ENCODE peak calls at places on chromosomes 2 and 18, in ten cellular contexts. One of them, this sample, is unnamed.
A peak's percentile ranks its signal among the peaks of the same experiment; 100 is the strongest.

GRCh38 chr2:237630216-237631000 is 3.0 kb downstream of the LRRFIP1 start:
- DNase-seq in dorsolateral prefrontal cortex: no peak
- DNase-seq in A549: no peak
- DNase-seq in ELF-1: peak; percentile 82
- DNase-seq in activated naive CD4-positive, alpha-beta T cell: no peak
- DNase-seq in Panc1: no peak
- DNase-seq in GM04503: no peak
- DNase-seq in NCI-H748 treated with DMSO at 0.1 percent for 48 hours: no peak
- DNase-seq in HFFc6: no peak
- DNase-seq in Peyer's patch: no peak
- DNase-seq in this sample: no peak

GRCh38 chr2:11938196-11938595 is 191.8 kb downstream of the LPIN1 start:
- DNase-seq in dorsolateral prefrontal cortex: no peak
- DNase-seq in A549: no peak
- DNase-seq in ELF-1: no peak
- DNase-seq in activated naive CD4-positive, alpha-beta T cell: no peak
- DNase-seq in Panc1: no peak
- DNase-seq in GM04503: peak; percentile 23
- DNase-seq in NCI-H748 treated with DMSO at 0.1 percent for 48 hours: no peak
- DNase-seq in HFFc6: peak; percentile 65
- DNase-seq in Peyer's patch: no peak
- DNase-seq in this sample: no peak

GRCh38 chr2:71686781-71687180 is 233.4 kb downstream of the DYSF start:
- DNase-seq in dorsolateral prefrontal cortex: peak; percentile 26
- DNase-seq in A549: no peak
- DNase-seq in ELF-1: no peak
- DNase-seq in activated naive CD4-positive, alpha-beta T cell: no peak
- DNase-seq in Panc1: no peak
- DNase-seq in GM04503: no peak
- DNase-seq in NCI-H748 treated with DMSO at 0.1 percent for 48 hours: no peak
- DNase-seq in HFFc6: no peak
- DNase-seq in Peyer's patch: no peak
- DNase-seq in this sample: no peak

GRCh38 chr18:8501044-8501443 is 108.2 kb upstream of the RAB12 start:
- DNase-seq in dorsolateral prefrontal cortex: no peak
- DNase-seq in A549: no peak
- DNase-seq in ELF-1: peak; percentile 68
- DNase-seq in activated naive CD4-positive, alpha-beta T cell: no peak
- DNase-seq in Panc1: no peak
- DNase-seq in GM04503: no peak
- DNase-seq in NCI-H748 treated with DMSO at 0.1 percent for 48 hours: peak; percentile 5
- DNase-seq in HFFc6: no peak
- DNase-seq in Peyer's patch: no peak
- DNase-seq in this sample: no peak

GRCh38 chr2:215970425-215970824 is 42.9 kb downstream of the MREG start:
- DNase-seq in dorsolateral prefrontal cortex: no peak
- DNase-seq in A549: no peak
- DNase-seq in ELF-1: no peak
- DNase-seq in activated naive CD4-positive, alpha-beta T cell: no peak
- DNase-seq in Panc1: no peak
- DNase-seq in GM04503: no peak
- DNase-seq in NCI-H748 treated with DMSO at 0.1 percent for 48 hours: no peak
- DNase-seq in HFFc6: peak; percentile 4
- DNase-seq in Peyer's patch: no peak
- DNase-seq in this sample: no peak

GRCh38 chr2:63851912-63852311 is 10.2 kb downstream of the UGP2 start:
- DNase-seq in dorsolateral prefrontal cortex: no peak
- DNase-seq in A549: no peak
- DNase-seq in ELF-1: no peak
- DNase-seq in activated naive CD4-positive, alpha-beta T cell: no peak
- DNase-seq in Panc1: no peak
- DNase-seq in GM04503: no peak
- DNase-seq in NCI-H748 treated with DMSO at 0.1 percent for 48 hours: no peak
- DNase-seq in HFFc6: no peak
- DNase-seq in Peyer's patch: no peak
- DNase-seq in this sample: no peak

GRCh38 chr2:170707821-170708795 is 7.0 kb upstream of the SP5 start:
- DNase-seq in dorsolateral prefrontal cortex: no peak
- DNase-seq in A549: no peak
- DNase-seq in ELF-1: peak; percentile 36
- DNase-seq in activated naive CD4-positive, alpha-beta T cell: no peak
- DNase-seq in Panc1: no peak
- DNase-seq in GM04503: no peak
- DNase-seq in NCI-H748 treated with DMSO at 0.1 percent for 48 hours: no peak
- DNase-seq in HFFc6: no peak
- DNase-seq in Peyer's patch: no peak
- DNase-seq in this sample: no peak

GRCh38 chr2:100202567-100202966 is 60.2 kb upstream of the AFF3 start:
- DNase-seq in dorsolateral prefrontal cortex: no peak
- DNase-seq in A549: no peak
- DNase-seq in ELF-1: no peak
- DNase-seq in activated naive CD4-positive, alpha-beta T cell: no peak
- DNase-seq in Panc1: no peak
- DNase-seq in GM04503: no peak
- DNase-seq in NCI-H748 treated with DMSO at 0.1 percent for 48 hours: no peak
- DNase-seq in HFFc6: no peak
- DNase-seq in Peyer's patch: no peak
- DNase-seq in this sample: no peak

GRCh38 chr2:127046579-127046978 is 60.4 kb downstream of the BIN1 start:
- DNase-seq in dorsolateral prefrontal cortex: peak; percentile 20
- DNase-seq in A549: no peak
- DNase-seq in ELF-1: no peak
- DNase-seq in activated naive CD4-positive, alpha-beta T cell: no peak
- DNase-seq in Panc1: no peak
- DNase-seq in GM04503: no peak
- DNase-seq in NCI-H748 treated with DMSO at 0.1 percent for 48 hours: no peak
- DNase-seq in HFFc6: no peak
- DNase-seq in Peyer's patch: no peak
- DNase-seq in this sample: no peak

GRCh38 chr18:57150828-57151227 is 3.9 kb downstream of the BOD1L2 start:
- DNase-seq in dorsolateral prefrontal cortex: no peak
- DNase-seq in A549: no peak
- DNase-seq in ELF-1: peak; percentile 68
- DNase-seq in activated naive CD4-positive, alpha-beta T cell: no peak
- DNase-seq in Panc1: no peak
- DNase-seq in GM04503: no peak
- DNase-seq in NCI-H748 treated with DMSO at 0.1 percent for 48 hours: no peak
- DNase-seq in HFFc6: no peak
- DNase-seq in Peyer's patch: no peak
- DNase-seq in this sample: no peak

GRCh38 chr18:23266717-23267446 is 131.6 kb downstream of the CABLES1 start:
- DNase-seq in dorsolateral prefrontal cortex: no peak
- DNase-seq in A549: no peak
- DNase-seq in ELF-1: no peak
- DNase-seq in activated naive CD4-positive, alpha-beta T cell: no peak
- DNase-seq in Panc1: no peak
- DNase-seq in GM04503: no peak
- DNase-seq in NCI-H748 treated with DMSO at 0.1 percent for 48 hours: no peak
- DNase-seq in HFFc6: no peak
- DNase-seq in Peyer's patch: no peak
- DNase-seq in this sample: no peak

GRCh38 chr2:26327291-26328272 is 18.4 kb upstream of the SELENOI start:
- DNase-seq in dorsolateral prefrontal cortex: no peak
- DNase-seq in A549: no peak
- DNase-seq in ELF-1: no peak
- DNase-seq in activated naive CD4-positive, alpha-beta T cell: no peak
- DNase-seq in Panc1: no peak
- DNase-seq in GM04503: no peak
- DNase-seq in NCI-H748 treated with DMSO at 0.1 percent for 48 hours: no peak
- DNase-seq in HFFc6: peak; percentile 5
- DNase-seq in Peyer's patch: no peak
- DNase-seq in this sample: no peak

GRCh38 chr18:498901-499300 is 1.6 kb downstream of the COLEC12 start:
- DNase-seq in dorsolateral prefrontal cortex: no peak
- DNase-seq in A549: no peak
- DNase-seq in ELF-1: no peak
- DNase-seq in activated naive CD4-positive, alpha-beta T cell: no peak
- DNase-seq in Panc1: no peak
- DNase-seq in GM04503: no peak
- DNase-seq in NCI-H748 treated with DMSO at 0.1 percent for 48 hours: no peak
- DNase-seq in HFFc6: no peak
- DNase-seq in Peyer's patch: no peak
- DNase-seq in this sample: no peak

GRCh38 chr2:149329470-149330126 is 789 bp upstream of the LYPD6 start:
- DNase-seq in dorsolateral prefrontal cortex: no peak
- DNase-seq in A549: peak; percentile 51
- DNase-seq in ELF-1: no peak
- DNase-seq in activated naive CD4-positive, alpha-beta T cell: no peak
- DNase-seq in Panc1: no peak
- DNase-seq in GM04503: no peak
- DNase-seq in NCI-H748 treated with DMSO at 0.1 percent for 48 hours: peak; percentile 60
- DNase-seq in HFFc6: peak; percentile 48
- DNase-seq in Peyer's patch: no peak
- DNase-seq in this sample: peak; percentile 4

GRCh38 chr18:62829936-62830335 is 114.6 kb downstream of the PHLPP1 start:
- DNase-seq in dorsolateral prefrontal cortex: no peak
- DNase-seq in A549: no peak
- DNase-seq in ELF-1: no peak
- DNase-seq in activated naive CD4-positive, alpha-beta T cell: no peak
- DNase-seq in Panc1: no peak
- DNase-seq in GM04503: no peak
- DNase-seq in NCI-H748 treated with DMSO at 0.1 percent for 48 hours: no peak
- DNase-seq in HFFc6: no peak
- DNase-seq in Peyer's patch: no peak
- DNase-seq in this sample: no peak

GRCh38 chr2:237488901-237489860 is 2.1 kb downstream of the MLPH start:
- DNase-seq in dorsolateral prefrontal cortex: no peak
- DNase-seq in A549: peak; percentile 63
- DNase-seq in ELF-1: no peak
- DNase-seq in activated naive CD4-positive, alpha-beta T cell: no peak
- DNase-seq in Panc1: no peak
- DNase-seq in GM04503: no peak
- DNase-seq in NCI-H748 treated with DMSO at 0.1 percent for 48 hours: no peak
- DNase-seq in HFFc6: peak; percentile 45
- DNase-seq in Peyer's patch: no peak
- DNase-seq in this sample: no peak

GRCh38 chr2:106990307-106990706 is 104.3 kb upstream of the ST6GAL2 start:
- DNase-seq in dorsolateral prefrontal cortex: no peak
- DNase-seq in A549: no peak
- DNase-seq in ELF-1: no peak
- DNase-seq in activated naive CD4-positive, alpha-beta T cell: no peak
- DNase-seq in Panc1: no peak
- DNase-seq in GM04503: peak; percentile 36
- DNase-seq in NCI-H748 treated with DMSO at 0.1 percent for 48 hours: no peak
- DNase-seq in HFFc6: peak; percentile 79
- DNase-seq in Peyer's patch: no peak
- DNase-seq in this sample: peak; percentile 77

GRCh38 chr2:74199275-74199701 is 873 bp downstream of the MTHFD2 start:
- DNase-seq in dorsolateral prefrontal cortex: no peak
- DNase-seq in A549: no peak
- DNase-seq in ELF-1: no peak
- DNase-seq in activated naive CD4-positive, alpha-beta T cell: no peak
- DNase-seq in Panc1: no peak
- DNase-seq in GM04503: no peak
- DNase-seq in NCI-H748 treated with DMSO at 0.1 percent for 48 hours: no peak
- DNase-seq in HFFc6: no peak
- DNase-seq in Peyer's patch: peak; percentile 23
- DNase-seq in this sample: no peak

GRCh38 chr2:223995569-223995968 is 38.3 kb downstream of the MRPL44 start:
- DNase-seq in dorsolateral prefrontal cortex: no peak
- DNase-seq in A549: no peak
- DNase-seq in ELF-1: no peak
- DNase-seq in activated naive CD4-positive, alpha-beta T cell: no peak
- DNase-seq in Panc1: no peak
- DNase-seq in GM04503: no peak
- DNase-seq in NCI-H748 treated with DMSO at 0.1 percent for 48 hours: no peak
- DNase-seq in HFFc6: peak; percentile 24
- DNase-seq in Peyer's patch: no peak
- DNase-seq in this sample: peak; percentile 18

GRCh38 chr2:58532641-58533040 is 291.5 kb upstream of the FANCL start:
- DNase-seq in dorsolateral prefrontal cortex: no peak
- DNase-seq in A549: no peak
- DNase-seq in ELF-1: peak; percentile 25
- DNase-seq in activated naive CD4-positive, alpha-beta T cell: no peak
- DNase-seq in Panc1: no peak
- DNase-seq in GM04503: no peak
- DNase-seq in NCI-H748 treated with DMSO at 0.1 percent for 48 hours: no peak
- DNase-seq in HFFc6: no peak
- DNase-seq in Peyer's patch: no peak
- DNase-seq in this sample: no peak

GRCh38 chr2:73172963-73173362 is 29.4 kb upstream of the NOTO start:
- DNase-seq in dorsolateral prefrontal cortex: no peak
- DNase-seq in A549: no peak
- DNase-seq in ELF-1: no peak
- DNase-seq in activated naive CD4-positive, alpha-beta T cell: no peak
- DNase-seq in Panc1: no peak
- DNase-seq in GM04503: no peak
- DNase-seq in NCI-H748 treated with DMSO at 0.1 percent for 48 hours: no peak
- DNase-seq in HFFc6: peak; percentile 27
- DNase-seq in Peyer's patch: no peak
- DNase-seq in this sample: no peak

GRCh38 chr2:161373939-161374338 is 42.2 kb upstream of the TBR1 start:
- DNase-seq in dorsolateral prefrontal cortex: no peak
- DNase-seq in A549: no peak
- DNase-seq in ELF-1: no peak
- DNase-seq in activated naive CD4-positive, alpha-beta T cell: no peak
- DNase-seq in Panc1: no peak
- DNase-seq in GM04503: peak; percentile 3
- DNase-seq in NCI-H748 treated with DMSO at 0.1 percent for 48 hours: no peak
- DNase-seq in HFFc6: peak; percentile 9
- DNase-seq in Peyer's patch: no peak
- DNase-seq in this sample: peak; percentile 21

GRCh38 chr2:223315813-223316212 is 263.8 kb downstream of the KCNE4 start:
- DNase-seq in dorsolateral prefrontal cortex: no peak
- DNase-seq in A549: no peak
- DNase-seq in ELF-1: no peak
- DNase-seq in activated naive CD4-positive, alpha-beta T cell: no peak
- DNase-seq in Panc1: no peak
- DNase-seq in GM04503: no peak
- DNase-seq in NCI-H748 treated with DMSO at 0.1 percent for 48 hours: no peak
- DNase-seq in HFFc6: peak; percentile 8
- DNase-seq in Peyer's patch: no peak
- DNase-seq in this sample: no peak

GRCh38 chr2:22850310-22850709 is 534.7 kb upstream of the KLHL29 start:
- DNase-seq in dorsolateral prefrontal cortex: no peak
- DNase-seq in A549: no peak
- DNase-seq in ELF-1: no peak
- DNase-seq in activated naive CD4-positive, alpha-beta T cell: no peak
- DNase-seq in Panc1: no peak
- DNase-seq in GM04503: no peak
- DNase-seq in NCI-H748 treated with DMSO at 0.1 percent for 48 hours: no peak
- DNase-seq in HFFc6: no peak
- DNase-seq in Peyer's patch: no peak
- DNase-seq in this sample: no peak

GRCh38 chr2:101766871-101767739 is 69.6 kb downstream of the MAP4K4 start:
- DNase-seq in dorsolateral prefrontal cortex: no peak
- DNase-seq in A549: no peak
- DNase-seq in ELF-1: peak; percentile 34
- DNase-seq in activated naive CD4-positive, alpha-beta T cell: no peak
- DNase-seq in Panc1: no peak
- DNase-seq in GM04503: peak; percentile 94
- DNase-seq in NCI-H748 treated with DMSO at 0.1 percent for 48 hours: no peak
- DNase-seq in HFFc6: peak; percentile 96
- DNase-seq in Peyer's patch: no peak
- DNase-seq in this sample: peak; percentile 89

GRCh38 chr2:128797092-128797491 is 478.4 kb upstream of the HS6ST1 start:
- DNase-seq in dorsolateral prefrontal cortex: no peak
- DNase-seq in A549: no peak
- DNase-seq in ELF-1: no peak
- DNase-seq in activated naive CD4-positive, alpha-beta T cell: no peak
- DNase-seq in Panc1: no peak
- DNase-seq in GM04503: no peak
- DNase-seq in NCI-H748 treated with DMSO at 0.1 percent for 48 hours: no peak
- DNase-seq in HFFc6: no peak
- DNase-seq in Peyer's patch: no peak
- DNase-seq in this sample: no peak

GRCh38 chr2:70002241-70002896 is 40.9 kb upstream of the ASPRV1 start:
- DNase-seq in dorsolateral prefrontal cortex: no peak
- DNase-seq in A549: no peak
- DNase-seq in ELF-1: no peak
- DNase-seq in activated naive CD4-positive, alpha-beta T cell: no peak
- DNase-seq in Panc1: no peak
- DNase-seq in GM04503: no peak
- DNase-seq in NCI-H748 treated with DMSO at 0.1 percent for 48 hours: no peak
- DNase-seq in HFFc6: no peak
- DNase-seq in Peyer's patch: no peak
- DNase-seq in this sample: no peak

GRCh38 chr2:203579131-203579643 is 44.1 kb upstream of the RAPH1 start:
- DNase-seq in dorsolateral prefrontal cortex: no peak
- DNase-seq in A549: no peak
- DNase-seq in ELF-1: peak; percentile 85
- DNase-seq in activated naive CD4-positive, alpha-beta T cell: no peak
- DNase-seq in Panc1: no peak
- DNase-seq in GM04503: peak; percentile 65
- DNase-seq in NCI-H748 treated with DMSO at 0.1 percent for 48 hours: peak; percentile 64
- DNase-seq in HFFc6: peak; percentile 92
- DNase-seq in Peyer's patch: no peak
- DNase-seq in this sample: no peak

This sample was measured in BJ.